ENCODE peak calls at places on chromosomes 13 and 19, in six cellular contexts. K is psoas muscle; P is GM23338; N is AG08395; U is thoracic aorta; L is activated CD8-positive, alpha-beta memory T cell treated with anti-CD3 and anti-CD28 coated beads for 24 hours. I is an unnamed sample.

GRCh38 chr19:48608798-48609263 is 2.3 kb downstream of the SPACA4 start:
- DNase-seq in N (peak), P (peak), L (peak), K (no peak), U (no peak), I (peak)

GRCh38 chr13:23628765-23629565 is 58.8 kb downstream of the TNFRSF19 start:
- DNase-seq in N (no peak), K (no peak), L (no peak), U (no peak), P (no peak), I (no peak)

GRCh38 chr19:34649886-34650543 is 26.9 kb downstream of the SCGB2B2 start:
- DNase-seq in U (no peak), K (no peak), N (no peak), L (no peak), P (no peak), I (no peak)

GRCh38 chr19:13029893-13030292 is 34.6 kb downstream of the NFIX start:
- DNase-seq in K (peak), U (no peak), L (no peak), P (peak), N (no peak), I (no peak)

GRCh38 chr19:55347442-55348009 is 7.0 kb downstream of the COX6B2 start:
- DNase-seq in U (no peak), L (no peak), K (no peak), P (no peak), N (no peak), I (no peak)

GRCh38 chr19:16062789-16063188 is 13.5 kb upstream of the TPM4 start:
- DNase-seq in N (no peak), U (no peak), L (peak), K (no peak), P (peak), I (peak)

GRCh38 chr13:94182185-94182761 is 297.2 kb downstream of the DCT start:
- DNase-seq in L (no peak), P (no peak), K (no peak), N (no peak), U (no peak), I (no peak)

GRCh38 chr13:41905600-41906254 is 55.2 kb downstream of the VWA8 start:
- DNase-seq in L (no peak), P (peak), K (no peak), N (peak), U (no peak), I (no peak)

GRCh38 chr19:41327076-41327475 is 17.1 kb downstream of the CCDC97 start:
- DNase-seq in L (no peak), N (no peak), P (no peak), U (no peak), K (no peak), I (no peak)

GRCh38 chr13:106277483-106278154 is 257.8 kb downstream of the EFNB2 start:
- DNase-seq in K (no peak), P (no peak), N (no peak), L (no peak), U (no peak), I (peak)

GRCh38 chr19:49546825-49547565 is 19.2 kb downstream of the RCN3 start:
- DNase-seq in N (peak), U (peak), K (no peak), P (peak), L (peak), I (peak)

GRCh38 chr19:10677796-10678195 is 23.4 kb upstream of the QTRT1 start:
- DNase-seq in K (no peak), L (no peak), N (no peak), P (no peak), U (no peak), I (no peak)

GRCh38 chr13:92303428-92303827 is 905.0 kb downstream of the GPC5 start:
- DNase-seq in U (no peak), N (peak), K (no peak), P (no peak), L (no peak), I (no peak)

GRCh38 chr13:45522571-45522970 is 57.8 kb downstream of the COG3 start:
- DNase-seq in P (no peak), N (peak), U (no peak), K (no peak), L (no peak), I (no peak)

GRCh38 chr13:87999791-88000190 is 328.6 kb downstream of the SLITRK5 start:
- DNase-seq in K (no peak), P (peak), U (no peak), L (no peak), N (peak), I (no peak)

GRCh38 chr13:70723732-70724131 is 615.5 kb upstream of the KLHL1 start:
- DNase-seq in N (no peak), K (no peak), P (no peak), L (no peak), U (no peak), I (no peak)

I was measured in WERI-Rb-1.